ENCODE peak calls at places on chromosomes 13 and 19, in eight cellular contexts. I is MM.1S; B is activated naive CD8-positive, alpha-beta T cell treated with anti-CD3 and anti-CD28 coated beads for 36 hours; A is caudate nucleus; H is nucleus accumbens; Z is hippocampal formation; U is uterus; V is activated naive CD4-positive, alpha-beta T cell. G is an unnamed sample.

GRCh38 chr13:94712287-94712811 is at the start of gene SOX21:
- DNase-seq in A (no peak), Z (no peak), H (peak), I (no peak), U (no peak), B (no peak), V (no peak), G (peak)

GRCh38 chr13:97544041-97544765 is 110.2 kb downstream of the RAP2A start:
- DNase-seq in H (no peak), A (no peak), I (no peak), B (no peak), U (no peak), V (no peak), Z (no peak), G (no peak)

GRCh38 chr19:1417681-1418493 is 10.5 kb downstream of the DAZAP1 start:
- DNase-seq in V (no peak), U (peak), Z (no peak), I (no peak), A (no peak), H (no peak), B (no peak), G (no peak)

GRCh38 chr13:46475586-46475991 is 77.4 kb upstream of the LRCH1 start:
- DNase-seq in A (no peak), H (no peak), I (no peak), Z (no peak), B (no peak), U (no peak), V (no peak), G (peak)

GRCh38 chr19:39563408-39563807 is 23.4 kb upstream of the EID2 start:
- DNase-seq in A (no peak), Z (no peak), I (no peak), V (no peak), U (no peak), B (no peak), H (no peak), G (peak)

GRCh38 chr19:49553451-49554271 is 25.9 kb downstream of the RCN3 start:
- DNase-seq in V (no peak), I (no peak), H (no peak), Z (no peak), B (peak), A (no peak), U (no peak), G (peak)

GRCh38 chr19:40786060-40787037 is 8.3 kb downstream of the RAB4B start:
- DNase-seq in V (no peak), U (no peak), A (no peak), H (no peak), Z (no peak), I (no peak), B (no peak), G (no peak)

GRCh38 chr19:30968210-30968609 is 381.0 kb downstream of the TSHZ3 start:
- DNase-seq in H (no peak), Z (no peak), I (peak), V (no peak), U (no peak), A (no peak), B (no peak), G (no peak)

GRCh38 chr13:32409561-32410440 is 18.1 kb downstream of the N4BP2L1 start:
- DNase-seq in H (peak), V (no peak), A (no peak), Z (peak), U (peak), I (no peak), B (no peak), G (peak)

GRCh38 chr19:10936661-10937084 is 8.1 kb downstream of the TIMM29 start:
- DNase-seq in V (no peak), B (peak), Z (peak), U (no peak), I (peak), A (no peak), H (no peak), G (peak)

GRCh38 chr19:50465986-50466771 is 10.1 kb upstream of the EMC10 start:
- DNase-seq in U (no peak), H (no peak), I (no peak), B (no peak), V (no peak), Z (no peak), A (no peak), G (no peak)

GRCh38 chr13:20774746-20775145 is 985 bp upstream of the EEF1AKMT1 start:
- DNase-seq in U (no peak), B (no peak), Z (no peak), H (no peak), V (no peak), I (no peak), A (no peak), G (no peak)

GRCh38 chr19:49861127-49861526 is 6.2 kb downstream of the PNKP start:
- DNase-seq in I (no peak), V (no peak), Z (no peak), B (no peak), H (peak), A (no peak), U (peak), G (peak)

GRCh38 chr19:33734913-33735312 is 61.8 kb upstream of the KCTD15 start:
- DNase-seq in I (no peak), B (no peak), V (no peak), H (peak), U (no peak), A (peak), Z (peak), G (no peak)

GRCh38 chr13:33263976-33264619 is 21.5 kb downstream of the STARD13 start:
- DNase-seq in I (no peak), U (no peak), V (no peak), H (no peak), Z (no peak), B (no peak), A (no peak), G (peak)

GRCh38 chr19:13441810-13442512 is 64.3 kb downstream of the CACNA1A start:
- DNase-seq in Z (no peak), U (no peak), I (peak), H (no peak), B (peak), V (peak), A (no peak), G (peak)

GRCh38 chr13:92513672-92514071 is 712.9 kb upstream of the GPC6 start:
- DNase-seq in B (no peak), H (no peak), A (no peak), Z (no peak), I (no peak), V (no peak), U (no peak), G (no peak)

GRCh38 chr13:86737334-86737932 is 933.7 kb upstream of the SLITRK5 start:
- DNase-seq in B (no peak), V (no peak), I (no peak), U (no peak), Z (no peak), H (no peak), A (no peak), G (no peak)

GRCh38 chr19:58394821-58395219 is 636 bp upstream of the RNF225 start:
- DNase-seq in I (no peak), H (no peak), Z (no peak), B (no peak), V (no peak), A (no peak), U (no peak), G (peak)

GRCh38 chr13:78608705-78609463 is 5.5 kb upstream of the POU4F1 start:
- DNase-seq in A (no peak), I (no peak), Z (no peak), B (no peak), V (no peak), H (no peak), U (no peak), G (no peak)

GRCh38 chr19:32373614-32374295 is 28.3 kb downstream of the ZNF507 start:
- DNase-seq in U (no peak), A (no peak), B (no peak), V (no peak), Z (peak), I (no peak), H (no peak), G (peak)

GRCh38 chr13:43205421-43205820 is 182.0 kb downstream of the DNAJC15 start:
- DNase-seq in V (no peak), B (no peak), Z (no peak), U (no peak), A (no peak), H (no peak), I (no peak), G (no peak)

GRCh38 chr13:98405107-98405571 is 171.8 kb downstream of the STK24 start:
- DNase-seq in B (no peak), I (no peak), H (peak), A (peak), V (no peak), U (no peak), Z (peak), G (no peak)

GRCh38 chr13:101474419-101474957 is 22.0 kb downstream of the ITGBL1 start:
- DNase-seq in Z (peak), V (no peak), B (no peak), I (no peak), A (peak), H (peak), U (no peak), G (peak)

GRCh38 chr13:95256086-95256485 is 45.2 kb downstream of the ABCC4 start:
- DNase-seq in A (no peak), H (no peak), U (no peak), Z (no peak), I (no peak), B (no peak), V (no peak), G (peak)

GRCh38 chr13:99484405-99484981 is 16.8 kb upstream of the TM9SF2 start:
- DNase-seq in B (no peak), H (no peak), U (no peak), A (no peak), Z (no peak), I (no peak), V (no peak), G (no peak)

GRCh38 chr19:7681336-7682174 is 922 bp downstream of the TRAPPC5 start:
- DNase-seq in Z (peak), B (peak), A (peak), H (peak), I (peak), U (peak), V (peak), G (peak)

GRCh38 chr19:3701200-3701599 is 932 bp upstream of the PIP5K1C start:
- DNase-seq in V (no peak), Z (no peak), B (no peak), A (no peak), H (no peak), I (no peak), U (no peak), G (no peak)